ENCODE peak calls at places on chromosome 22, in nine cellular contexts. One of them, this sample, is unnamed. For H3K4me1, the result is how much of the 10 kb centered on the place peaks cover.

GRCh38 chr22:50577697-50577986 is 585 bp downstream of the CPT1B start:
- DNase-seq in MM.1S: no peak
- DNase-seq in SK-N-SH: no peak
- DNase-seq in PC-3: no peak
- DNase-seq in neural progenitor cell: no peak
- DNase-seq in GM23338: peak
- DNase-seq in HCT116: no peak
- DNase-seq in OCI-LY7: no peak
- DNase-seq in GM23248: no peak
- DNase-seq in this sample: no peak

GRCh38 chr22:49476800-49477400 is 350.8 kb downstream of the BRD1 start:
- DNase-seq in HCT116: no peak
- DNase-seq in OCI-LY7: no peak
- DNase-seq in SK-N-SH: no peak
- DNase-seq in PC-3: no peak
- DNase-seq in neural progenitor cell: no peak
- DNase-seq in GM23338: no peak
- DNase-seq in MM.1S: no peak
- DNase-seq in GM23248: no peak
- DNase-seq in this sample: no peak

GRCh38 chr22:44133901-44134511 is 46.7 kb upstream of the PARVG start:
- DNase-seq in PC-3: no peak
- DNase-seq in GM23338: no peak
- DNase-seq in HCT116: no peak
- DNase-seq in MM.1S: no peak
- DNase-seq in SK-N-SH: no peak
- DNase-seq in GM23248: no peak
- DNase-seq in neural progenitor cell: no peak
- DNase-seq in OCI-LY7: no peak
- DNase-seq in this sample: no peak

GRCh38 chr22:35313311-35314121 is 13.8 kb downstream of the TOM1 start:
- DNase-seq in PC-3: peak
- DNase-seq in MM.1S: no peak
- DNase-seq in GM23248: peak
- DNase-seq in GM23338: no peak
- DNase-seq in OCI-LY7: no peak
- DNase-seq in HCT116: no peak
- DNase-seq in neural progenitor cell: no peak
- DNase-seq in SK-N-SH: no peak
- DNase-seq in this sample: peak

GRCh38 chr22:32475428-32476010 is 908 bp downstream of the FBXO7 start:
- DNase-seq in GM23248: peak
- DNase-seq in SK-N-SH: peak
- DNase-seq in HCT116: peak
- DNase-seq in OCI-LY7: no peak
- DNase-seq in neural progenitor cell: peak
- DNase-seq in PC-3: peak
- DNase-seq in GM23338: peak
- DNase-seq in MM.1S: peak
- DNase-seq in this sample: peak

GRCh38 chr22:40308999-40309578 is 37.2 kb upstream of the ADSL start:
- DNase-seq in MM.1S: no peak
- DNase-seq in GM23248: no peak
- DNase-seq in PC-3: no peak
- DNase-seq in HCT116: no peak
- DNase-seq in GM23338: no peak
- DNase-seq in OCI-LY7: no peak
- DNase-seq in SK-N-SH: no peak
- DNase-seq in neural progenitor cell: no peak
- DNase-seq in this sample: no peak

GRCh38 chr22:37906364-37907008 is 389 bp downstream of the MICALL1 start:
- DNase-seq in HCT116: no peak
- DNase-seq in GM23248: peak
- DNase-seq in neural progenitor cell: peak
- DNase-seq in OCI-LY7: peak
- DNase-seq in MM.1S: peak
- DNase-seq in PC-3: no peak
- DNase-seq in GM23338: peak
- DNase-seq in SK-N-SH: peak
- DNase-seq in this sample: no peak

GRCh38 chr22:38923463-38924196 is 33.8 kb upstream of the APOBEC3A start:
- DNase-seq in GM23338: peak
- DNase-seq in MM.1S: no peak
- DNase-seq in GM23248: peak
- DNase-seq in HCT116: peak
- DNase-seq in SK-N-SH: peak
- DNase-seq in OCI-LY7: no peak
- DNase-seq in neural progenitor cell: peak
- DNase-seq in PC-3: peak
- DNase-seq in this sample: peak

DNA sequence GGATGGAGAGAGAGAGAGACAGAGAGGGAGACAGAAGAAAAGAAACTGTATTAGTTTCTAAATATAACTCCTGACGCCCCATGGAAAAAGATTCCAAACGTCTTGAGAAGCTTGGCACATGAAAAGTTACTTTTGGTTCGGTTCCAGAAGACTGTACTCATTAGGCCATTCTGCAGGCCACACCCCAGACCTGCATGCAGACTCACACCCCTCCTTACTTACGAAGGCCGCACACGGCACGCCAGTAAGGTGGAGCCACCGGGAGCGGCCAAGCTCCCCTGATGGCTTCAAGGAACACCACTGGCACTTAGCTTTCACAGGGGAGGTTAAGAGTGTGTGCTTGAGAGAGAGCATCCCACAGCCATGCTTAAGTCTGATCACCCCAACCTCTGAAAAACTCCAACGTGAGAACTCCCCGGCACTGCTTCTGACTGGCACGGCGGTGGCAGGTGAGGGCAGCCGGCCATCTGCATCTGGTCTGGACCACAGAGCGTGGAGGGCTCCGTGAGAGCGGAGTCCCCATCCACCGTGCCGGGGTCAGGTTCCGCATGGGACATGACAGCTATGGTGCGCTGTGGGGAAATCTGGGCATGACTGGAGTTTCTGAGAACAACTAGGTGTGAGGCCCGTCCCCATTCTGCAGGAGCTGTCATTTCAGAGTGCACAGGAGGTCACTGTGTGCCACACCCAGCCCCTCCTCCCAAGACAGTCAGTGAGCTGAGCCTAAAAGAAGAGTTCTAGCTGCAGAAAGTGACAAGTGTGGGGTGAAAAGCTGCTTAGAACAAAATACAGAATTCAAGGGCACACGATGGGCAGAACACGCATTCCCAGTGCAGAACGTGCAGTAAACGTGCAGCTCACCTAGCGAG is 62.4 kb downstream of the MYH9 start:
- DNase-seq in HCT116: no peak
- DNase-seq in GM23248: peak
- DNase-seq in PC-3: no peak
- DNase-seq in neural progenitor cell: no peak
- DNase-seq in MM.1S: no peak
- DNase-seq in GM23338: no peak
- DNase-seq in SK-N-SH: no peak
- DNase-seq in OCI-LY7: no peak
- DNase-seq in this sample: peak
- H3K4me1 ChIP-seq in HCT116: under half
- H3K4me1 ChIP-seq in GM23248: half or more
- H3K4me1 ChIP-seq in PC-3: under half
- H3K4me1 ChIP-seq in neural progenitor cell: under half
- H3K4me1 ChIP-seq in MM.1S: under half
- H3K4me1 ChIP-seq in GM23338: under half
- H3K4me1 ChIP-seq in SK-N-SH: half or more
- H3K4me1 ChIP-seq in OCI-LY7: under half
- H3K4me1 ChIP-seq in this sample: under half

GRCh38 chr22:46537221-46537945 is at the start of gene CELSR1:
- DNase-seq in HCT116: no peak
- DNase-seq in neural progenitor cell: peak
- DNase-seq in MM.1S: no peak
- DNase-seq in OCI-LY7: no peak
- DNase-seq in SK-N-SH: peak
- DNase-seq in GM23248: peak
- DNase-seq in GM23338: peak
- DNase-seq in PC-3: peak
- DNase-seq in this sample: peak

GRCh38 chr22:46534901-46535630 is 2.4 kb downstream of the CELSR1 start:
- DNase-seq in GM23338: no peak
- DNase-seq in HCT116: no peak
- DNase-seq in PC-3: no peak
- DNase-seq in neural progenitor cell: no peak
- DNase-seq in SK-N-SH: no peak
- DNase-seq in OCI-LY7: no peak
- DNase-seq in GM23248: no peak
- DNase-seq in MM.1S: no peak
- DNase-seq in this sample: no peak

GRCh38 chr22:46537946-46538815 is 761 bp upstream of the CELSR1 start:
- DNase-seq in PC-3: peak
- DNase-seq in neural progenitor cell: peak
- DNase-seq in GM23248: peak
- DNase-seq in GM23338: peak
- DNase-seq in SK-N-SH: peak
- DNase-seq in MM.1S: no peak
- DNase-seq in HCT116: no peak
- DNase-seq in OCI-LY7: no peak
- DNase-seq in this sample: peak

GRCh38 chr22:46535876-46536558 is 1.4 kb downstream of the CELSR1 start:
- DNase-seq in HCT116: no peak
- DNase-seq in PC-3: no peak
- DNase-seq in OCI-LY7: no peak
- DNase-seq in GM23248: no peak
- DNase-seq in MM.1S: no peak
- DNase-seq in neural progenitor cell: no peak
- DNase-seq in GM23338: peak
- DNase-seq in SK-N-SH: no peak
- DNase-seq in this sample: no peak

GRCh38 chr22:46536559-46537220 is 730 bp downstream of the CELSR1 start:
- DNase-seq in SK-N-SH: peak
- DNase-seq in GM23248: no peak
- DNase-seq in MM.1S: no peak
- DNase-seq in HCT116: no peak
- DNase-seq in neural progenitor cell: peak
- DNase-seq in GM23338: peak
- DNase-seq in OCI-LY7: no peak
- DNase-seq in PC-3: no peak
- DNase-seq in this sample: no peak
- H3K4me3 ChIP-seq in SK-N-SH: peak
- H3K4me3 ChIP-seq in GM23248: peak
- H3K4me3 ChIP-seq in MM.1S: no peak
- H3K4me3 ChIP-seq in HCT116: peak
- H3K4me3 ChIP-seq in neural progenitor cell: peak
- H3K4me3 ChIP-seq in GM23338: peak
- H3K4me3 ChIP-seq in OCI-LY7: no peak
- H3K4me3 ChIP-seq in PC-3: peak
- H3K4me3 ChIP-seq in this sample: peak

GRCh38 chr22:26461188-26461810 is 22.3 kb downstream of the HPS4 start:
- DNase-seq in GM23248: peak
- DNase-seq in PC-3: peak
- DNase-seq in SK-N-SH: peak
- DNase-seq in HCT116: peak
- DNase-seq in MM.1S: no peak
- DNase-seq in OCI-LY7: peak
- DNase-seq in neural progenitor cell: peak
- DNase-seq in GM23338: peak
- DNase-seq in this sample: peak
- TF ChIP-seq EZH2phosphoT487 in GM23248: no peak
- TF ChIP-seq EZH2phosphoT487 in PC-3: no peak
- TF ChIP-seq EZH2phosphoT487 in SK-N-SH: no peak
- TF ChIP-seq EZH2phosphoT487 in HCT116: no peak
- TF ChIP-seq EZH2phosphoT487 in MM.1S: no peak
- TF ChIP-seq EZH2phosphoT487 in OCI-LY7: no peak
- TF ChIP-seq EZH2phosphoT487 in neural progenitor cell: no peak
- TF ChIP-seq EZH2phosphoT487 in GM23338: no peak
- TF ChIP-seq EZH2phosphoT487 in this sample: no peak

GRCh38 chr22:46619240-46619829 is 851 bp upstream of the GRAMD4 start:
- DNase-seq in PC-3: no peak
- DNase-seq in OCI-LY7: no peak
- DNase-seq in neural progenitor cell: no peak
- DNase-seq in HCT116: no peak
- DNase-seq in GM23338: no peak
- DNase-seq in MM.1S: no peak
- DNase-seq in GM23248: no peak
- DNase-seq in SK-N-SH: no peak
- DNase-seq in this sample: no peak

GRCh38 chr22:46618104-46618647 is 2.0 kb upstream of the GRAMD4 start:
- DNase-seq in MM.1S: no peak
- DNase-seq in neural progenitor cell: no peak
- DNase-seq in PC-3: no peak
- DNase-seq in HCT116: no peak
- DNase-seq in GM23248: no peak
- DNase-seq in OCI-LY7: no peak
- DNase-seq in SK-N-SH: no peak
- DNase-seq in GM23338: no peak
- DNase-seq in this sample: no peak

GRCh38 chr22:46618667-46619066 is 1.5 kb upstream of the GRAMD4 start:
- DNase-seq in MM.1S: no peak
- DNase-seq in GM23248: no peak
- DNase-seq in HCT116: no peak
- DNase-seq in SK-N-SH: no peak
- DNase-seq in neural progenitor cell: no peak
- DNase-seq in OCI-LY7: no peak
- DNase-seq in GM23338: no peak
- DNase-seq in PC-3: no peak
- DNase-seq in this sample: no peak

GRCh38 chr22:46619830-46620501 is at the start of gene GRAMD4:
- DNase-seq in OCI-LY7: no peak
- DNase-seq in PC-3: no peak
- DNase-seq in HCT116: no peak
- DNase-seq in GM23338: no peak
- DNase-seq in SK-N-SH: peak
- DNase-seq in MM.1S: no peak
- DNase-seq in neural progenitor cell: peak
- DNase-seq in GM23248: peak
- DNase-seq in this sample: no peak

DNA sequence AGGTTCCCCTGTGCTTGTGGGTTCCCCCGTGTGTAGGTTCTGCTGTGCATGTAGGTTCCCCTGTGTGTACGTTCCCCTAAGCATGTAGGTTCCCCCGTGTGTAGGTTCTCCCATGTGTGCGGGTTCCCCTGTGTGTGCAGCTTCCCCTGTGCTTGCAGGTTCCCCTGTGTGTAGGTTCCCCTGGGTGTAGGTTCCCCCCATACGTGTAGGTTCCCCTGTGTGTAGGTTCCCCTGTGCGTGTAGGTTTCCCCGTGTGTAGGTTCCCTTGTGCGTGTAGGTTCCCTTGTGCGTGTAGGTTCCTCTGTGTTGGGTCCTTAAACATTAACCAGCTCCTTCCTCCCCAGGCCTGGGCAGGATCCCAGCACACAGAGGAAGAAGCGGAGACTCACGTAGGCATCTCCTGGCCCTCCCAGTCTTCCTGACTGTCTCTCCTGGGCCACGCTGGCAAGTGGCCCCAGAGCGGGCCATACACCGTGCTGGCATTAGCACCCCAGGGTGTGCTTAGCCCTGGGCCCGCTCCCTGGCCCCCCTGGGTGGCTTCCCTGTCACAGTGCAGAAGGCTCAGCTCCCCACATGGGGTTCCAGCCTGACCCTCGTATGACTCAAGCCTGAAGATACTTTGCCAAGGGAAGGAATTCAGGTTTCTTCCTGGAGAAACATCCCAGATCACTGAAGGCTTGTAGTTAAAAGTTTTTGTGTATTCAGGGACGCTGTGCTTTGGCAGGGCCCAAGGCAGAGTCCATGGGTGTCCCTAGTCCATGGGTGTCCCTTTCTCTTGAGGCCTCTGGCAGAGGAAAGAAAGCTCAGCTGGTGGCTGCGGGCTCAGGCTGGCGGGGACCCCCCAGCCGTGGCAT is 2.7 kb upstream of the GRAMD4 start:
- DNase-seq in SK-N-SH: no peak
- DNase-seq in GM23248: peak
- DNase-seq in GM23338: no peak
- DNase-seq in HCT116: no peak
- DNase-seq in PC-3: no peak
- DNase-seq in neural progenitor cell: no peak
- DNase-seq in OCI-LY7: no peak
- DNase-seq in MM.1S: no peak
- DNase-seq in this sample: no peak
- H3K4me1 ChIP-seq in SK-N-SH: under half
- H3K4me1 ChIP-seq in GM23248: under half
- H3K4me1 ChIP-seq in GM23338: under half
- H3K4me1 ChIP-seq in HCT116: under half
- H3K4me1 ChIP-seq in PC-3: under half
- H3K4me1 ChIP-seq in neural progenitor cell: under half
- H3K4me1 ChIP-seq in OCI-LY7: under half
- H3K4me1 ChIP-seq in MM.1S: under half
- H3K4me1 ChIP-seq in this sample: under half

This sample was measured in hepatocyte.